ENCODE peak calls at places on chromosomes 1 and 21, in five cellular contexts. One of them, this sample, is unnamed. For H4K20me1 and H3K4me1, the result is how much of the 10 kb centered on the place peaks cover.

GRCh38 chr1:11169202-11169601 is 20.0 kb upstream of the ANGPTL7 start:
- DNase-seq in OCI-LY7: no peak
- DNase-seq in fibroblast of lung: no peak
- DNase-seq in IMR-90: no peak
- DNase-seq in H9: no peak
- DNase-seq in this sample: no peak

GRCh38 chr1:27832762-27833161 is 2.2 kb downstream of the PPP1R8 start:
- DNase-seq in fibroblast of lung: peak
- DNase-seq in OCI-LY7: no peak
- DNase-seq in H9: no peak
- DNase-seq in IMR-90: peak
- DNase-seq in this sample: no peak

GRCh38 chr1:220011620-220012019 is 34.7 kb downstream of the EPRS1 start:
- DNase-seq in fibroblast of lung: no peak
- DNase-seq in IMR-90: peak
- DNase-seq in H9: no peak
- DNase-seq in OCI-LY7: no peak
- DNase-seq in this sample: no peak

GRCh38 chr1:193700710-193701355 is 514.4 kb upstream of the B3GALT2 start:
- DNase-seq in H9: no peak
- DNase-seq in OCI-LY7: no peak
- DNase-seq in IMR-90: peak
- DNase-seq in fibroblast of lung: peak
- DNase-seq in this sample: no peak

GRCh38 chr1:230359992-230360391 is 66.1 kb downstream of the PGBD5 start:
- DNase-seq in H9: no peak
- DNase-seq in fibroblast of lung: peak
- DNase-seq in OCI-LY7: no peak
- DNase-seq in IMR-90: peak
- DNase-seq in this sample: no peak

GRCh38 chr1:114026797-114027196 is 47.5 kb downstream of the OLFML3 start:
- DNase-seq in OCI-LY7: no peak
- DNase-seq in fibroblast of lung: no peak
- DNase-seq in IMR-90: peak
- DNase-seq in H9: no peak
- DNase-seq in this sample: no peak

GRCh38 chr1:211082824-211083223 is 51.1 kb downstream of the KCNH1 start:
- DNase-seq in IMR-90: peak
- DNase-seq in fibroblast of lung: no peak
- DNase-seq in OCI-LY7: no peak
- DNase-seq in H9: no peak
- DNase-seq in this sample: no peak

GRCh38 chr1:155466996-155467395 is 95.6 kb downstream of the ASH1L start:
- DNase-seq in OCI-LY7: no peak
- DNase-seq in fibroblast of lung: peak
- DNase-seq in IMR-90: peak
- DNase-seq in H9: no peak
- DNase-seq in this sample: no peak

GRCh38 chr1:214208525-214208924 is 72.4 kb upstream of the SMYD2 start:
- DNase-seq in fibroblast of lung: no peak
- DNase-seq in IMR-90: no peak
- DNase-seq in OCI-LY7: no peak
- DNase-seq in H9: no peak
- DNase-seq in this sample: no peak

GRCh38 chr1:193408782-193409293 is 222.4 kb upstream of the B3GALT2 start:
- DNase-seq in H9: no peak
- DNase-seq in fibroblast of lung: peak
- DNase-seq in IMR-90: peak
- DNase-seq in OCI-LY7: no peak
- DNase-seq in this sample: no peak

GRCh38 chr1:234825498-234826176 is 215.7 kb upstream of the IRF2BP2 start:
- DNase-seq in fibroblast of lung: no peak
- DNase-seq in IMR-90: no peak
- DNase-seq in H9: no peak
- DNase-seq in OCI-LY7: no peak
- DNase-seq in this sample: no peak

GRCh38 chr1:232211149-232211548 is 418.8 kb downstream of the SIPA1L2 start:
- DNase-seq in IMR-90: no peak
- DNase-seq in H9: peak
- DNase-seq in fibroblast of lung: no peak
- DNase-seq in OCI-LY7: peak
- DNase-seq in this sample: peak

GRCh38 chr1:244957525-244957924 is 93.2 kb upstream of the HNRNPU start:
- DNase-seq in fibroblast of lung: no peak
- DNase-seq in OCI-LY7: peak
- DNase-seq in H9: no peak
- DNase-seq in IMR-90: no peak
- DNase-seq in this sample: no peak

GRCh38 chr1:170067253-170067819 is 7.2 kb downstream of the KIFAP3 start:
- DNase-seq in IMR-90: peak
- DNase-seq in H9: no peak
- DNase-seq in fibroblast of lung: peak
- DNase-seq in OCI-LY7: no peak
- DNase-seq in this sample: no peak

GRCh38 chr1:93450331-93450730 is 2.4 kb downstream of the FNBP1L start:
- DNase-seq in IMR-90: no peak
- DNase-seq in H9: no peak
- DNase-seq in OCI-LY7: no peak
- DNase-seq in fibroblast of lung: no peak
- DNase-seq in this sample: no peak
- H4K20me1 ChIP-seq in IMR-90: under half
- H4K20me1 ChIP-seq in H9: under half
- H4K20me1 ChIP-seq in OCI-LY7: under half
- H4K20me1 ChIP-seq in fibroblast of lung: under half
- H4K20me1 ChIP-seq in this sample: under half

GRCh38 chr1:111540928-111541327 is 37.5 kb upstream of the ADORA3 start:
- DNase-seq in fibroblast of lung: no peak
- DNase-seq in H9: no peak
- DNase-seq in OCI-LY7: no peak
- DNase-seq in IMR-90: no peak
- DNase-seq in this sample: no peak

GRCh38 chr1:111538343-111539035 is 35.1 kb upstream of the ADORA3 start:
- DNase-seq in OCI-LY7: no peak
- DNase-seq in fibroblast of lung: peak
- DNase-seq in H9: no peak
- DNase-seq in IMR-90: peak
- DNase-seq in this sample: no peak

GRCh38 chr1:111542187-111542586 is 38.8 kb upstream of the ADORA3 start:
- DNase-seq in IMR-90: no peak
- DNase-seq in H9: peak
- DNase-seq in OCI-LY7: no peak
- DNase-seq in fibroblast of lung: no peak
- DNase-seq in this sample: no peak

GRCh38 chr1:111541721-111542120 is 38.3 kb upstream of the ADORA3 start:
- DNase-seq in OCI-LY7: no peak
- DNase-seq in H9: no peak
- DNase-seq in fibroblast of lung: peak
- DNase-seq in IMR-90: peak
- DNase-seq in this sample: no peak
- TF ChIP-seq CTCF in OCI-LY7: no peak
- TF ChIP-seq CTCF in H9: no peak
- TF ChIP-seq CTCF in fibroblast of lung: no peak
- TF ChIP-seq CTCF in IMR-90: no peak
- TF ChIP-seq CTCF in this sample: no peak

GRCh38 chr1:197917813-197918646 is 858 bp downstream of the LHX9 start:
- DNase-seq in IMR-90: no peak
- DNase-seq in H9: no peak
- DNase-seq in OCI-LY7: no peak
- DNase-seq in fibroblast of lung: no peak
- DNase-seq in this sample: no peak
- H3K4me1 ChIP-seq in IMR-90: under half
- H3K4me1 ChIP-seq in H9: under half
- H3K4me1 ChIP-seq in OCI-LY7: under half
- H3K4me1 ChIP-seq in fibroblast of lung: under half
- H3K4me1 ChIP-seq in this sample: under half

GRCh38 chr1:51861669-51862068 is 16.9 kb downstream of the NRDC start:
- DNase-seq in IMR-90: peak
- DNase-seq in H9: no peak
- DNase-seq in fibroblast of lung: peak
- DNase-seq in OCI-LY7: no peak
- DNase-seq in this sample: no peak
- H4K20me1 ChIP-seq in IMR-90: under half
- H4K20me1 ChIP-seq in H9: under half
- H4K20me1 ChIP-seq in fibroblast of lung: under half
- H4K20me1 ChIP-seq in OCI-LY7: under half
- H4K20me1 ChIP-seq in this sample: under half

GRCh38 chr1:31765041-31765467 is 914 bp upstream of the ADGRB2 start:
- DNase-seq in OCI-LY7: peak
- DNase-seq in fibroblast of lung: no peak
- DNase-seq in IMR-90: peak
- DNase-seq in H9: no peak
- DNase-seq in this sample: peak
- TF ChIP-seq CTCF in OCI-LY7: peak
- TF ChIP-seq CTCF in fibroblast of lung: peak
- TF ChIP-seq CTCF in IMR-90: peak
- TF ChIP-seq CTCF in H9: peak
- TF ChIP-seq CTCF in this sample: peak

GRCh38 chr1:85393490-85393889 is 71.5 kb downstream of the DDAH1 start:
- DNase-seq in IMR-90: no peak
- DNase-seq in H9: no peak
- DNase-seq in OCI-LY7: no peak
- DNase-seq in fibroblast of lung: no peak
- DNase-seq in this sample: no peak

GRCh38 chr1:85396194-85396593 is 68.8 kb downstream of the DDAH1 start:
- DNase-seq in OCI-LY7: no peak
- DNase-seq in fibroblast of lung: no peak
- DNase-seq in H9: no peak
- DNase-seq in IMR-90: no peak
- DNase-seq in this sample: no peak

GRCh38 chr1:85398391-85399064 is 66.4 kb downstream of the DDAH1 start:
- DNase-seq in fibroblast of lung: peak
- DNase-seq in H9: no peak
- DNase-seq in OCI-LY7: no peak
- DNase-seq in IMR-90: peak
- DNase-seq in this sample: no peak

GRCh38 chr1:85397490-85398044 is 67.4 kb downstream of the DDAH1 start:
- DNase-seq in H9: no peak
- DNase-seq in fibroblast of lung: no peak
- DNase-seq in IMR-90: peak
- DNase-seq in OCI-LY7: no peak
- DNase-seq in this sample: no peak

DNA sequence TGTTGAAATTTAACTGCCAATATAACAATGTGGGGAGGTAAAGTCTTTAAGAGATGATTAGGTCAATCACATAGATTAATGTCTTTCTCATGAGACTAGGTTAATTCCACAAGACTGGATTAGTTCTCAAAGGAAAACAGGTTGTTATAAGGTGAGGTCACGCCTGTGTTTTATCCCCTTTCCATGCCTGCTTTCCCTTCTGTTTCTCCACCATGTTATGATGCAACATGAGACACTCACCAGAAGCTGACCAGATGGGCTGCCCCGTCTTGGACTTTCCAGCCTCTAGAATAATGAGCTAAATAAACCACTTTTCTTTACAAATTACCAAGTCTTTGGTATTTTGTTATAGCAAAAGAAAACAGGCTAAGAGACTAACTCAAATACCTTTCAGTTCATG is 70.8 kb downstream of the DDAH1 start:
- DNase-seq in OCI-LY7: no peak
- DNase-seq in fibroblast of lung: no peak
- DNase-seq in IMR-90: peak
- DNase-seq in H9: no peak
- DNase-seq in this sample: no peak
- H3K4me1 ChIP-seq in OCI-LY7: under half
- H3K4me1 ChIP-seq in fibroblast of lung: under half
- H3K4me1 ChIP-seq in IMR-90: under half
- H3K4me1 ChIP-seq in H9: under half
- H3K4me1 ChIP-seq in this sample: under half

DNA sequence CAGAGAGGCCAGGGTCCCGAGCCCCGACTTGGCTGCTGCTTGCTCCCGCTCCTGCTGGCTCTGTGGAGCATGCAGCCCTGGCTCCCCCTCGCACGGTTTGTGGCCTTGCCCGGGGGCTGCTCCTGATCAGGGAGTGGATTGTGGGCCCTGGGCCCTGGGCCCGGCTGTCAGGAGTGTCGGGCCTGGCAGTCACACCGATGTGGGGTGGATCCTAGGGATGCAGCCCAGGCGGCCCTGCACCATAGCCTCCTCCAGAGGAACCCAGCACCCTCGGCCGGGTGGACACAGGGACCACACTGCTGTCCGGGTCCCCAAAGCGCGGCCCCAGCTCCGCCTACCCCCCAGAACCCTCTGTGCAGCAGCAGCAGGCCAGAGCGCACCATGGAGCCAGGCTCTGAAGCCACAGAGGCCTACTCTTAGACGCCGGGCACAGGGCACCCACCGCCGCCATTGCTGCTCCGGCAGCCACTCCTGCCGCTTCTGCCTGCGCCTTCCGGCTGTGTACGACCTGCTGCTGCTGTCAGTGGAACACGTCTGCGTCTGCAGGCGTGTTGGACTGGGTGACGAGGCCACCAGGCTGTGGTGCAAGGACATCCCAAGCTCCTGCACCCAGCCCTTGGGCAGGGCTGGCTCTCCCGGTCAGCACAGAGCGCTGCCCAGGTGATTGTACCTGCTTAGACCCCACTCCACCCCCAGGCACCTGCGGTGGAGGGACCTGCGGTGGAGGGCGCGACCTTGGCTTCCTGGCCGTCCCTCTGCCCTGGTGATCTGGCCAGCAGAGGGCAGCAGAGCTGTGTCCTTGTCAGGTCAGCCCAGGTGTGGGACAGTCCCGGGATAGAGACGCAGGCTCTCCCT is 9.6 kb downstream of the SLX9 start:
- DNase-seq in H9: peak
- DNase-seq in fibroblast of lung: peak
- DNase-seq in OCI-LY7: peak
- DNase-seq in IMR-90: peak
- DNase-seq in this sample: peak
- H4K20me1 ChIP-seq in H9: under half
- H4K20me1 ChIP-seq in fibroblast of lung: under half
- H4K20me1 ChIP-seq in OCI-LY7: under half
- H4K20me1 ChIP-seq in IMR-90: under half
- H4K20me1 ChIP-seq in this sample: half or more

DNA sequence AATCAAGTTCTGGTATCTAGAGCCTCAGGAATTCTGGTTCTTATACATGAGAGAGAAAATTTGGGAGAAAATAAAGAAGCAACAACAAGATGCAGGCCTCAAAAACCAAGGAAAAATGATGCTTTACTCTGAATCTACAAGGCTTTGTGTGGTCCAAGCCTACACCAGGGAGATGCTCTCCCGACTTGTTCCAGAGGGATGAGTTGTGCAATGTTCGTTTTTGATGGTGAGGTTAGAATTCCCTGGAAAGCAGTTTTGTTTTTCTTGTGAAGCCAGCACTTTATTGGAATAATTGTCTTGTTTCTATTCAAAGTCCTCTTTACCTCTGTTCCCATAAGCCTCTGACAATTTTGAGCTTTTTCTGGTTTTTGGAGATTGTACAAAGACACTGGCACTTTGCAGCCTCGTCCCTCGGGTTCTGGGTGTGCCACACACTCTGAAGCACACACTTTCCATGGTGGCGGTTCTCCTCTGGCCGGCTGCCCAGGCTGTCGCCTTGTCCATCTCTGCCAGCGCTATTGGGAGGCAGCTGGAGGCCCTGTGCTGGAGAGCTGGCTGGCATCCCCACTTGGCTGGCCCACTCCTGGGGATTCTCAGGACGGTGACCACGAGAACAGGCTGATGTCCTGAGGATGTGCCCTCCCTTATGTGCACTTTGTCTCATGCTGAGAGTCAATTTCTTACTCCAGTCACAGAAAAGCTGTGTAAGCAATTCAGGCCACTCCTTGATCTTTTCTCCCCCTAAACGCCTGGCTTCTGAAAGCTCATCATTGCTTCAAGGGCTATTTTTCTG is 70.2 kb downstream of the EDEM3 start:
- DNase-seq in fibroblast of lung: no peak
- DNase-seq in IMR-90: no peak
- DNase-seq in H9: no peak
- DNase-seq in OCI-LY7: no peak
- DNase-seq in this sample: no peak
- TF ChIP-seq CTCF in fibroblast of lung: no peak
- TF ChIP-seq CTCF in IMR-90: no peak
- TF ChIP-seq CTCF in H9: no peak
- TF ChIP-seq CTCF in OCI-LY7: no peak
- TF ChIP-seq CTCF in this sample: no peak